ENCODE peak calls at places on chromosomes 6 and 20, in ten cellular contexts. G is mucosa of descending colon; K is activated CD8-positive, alpha-beta T cell treated with anti-CD3 and anti-CD28 coated beads for 36 hours; V is transverse colon; Y is fibroblast of mammary gland; F is BE2C; E is ovary; W is GM12878; N is brain microvascular endothelial cell; O is AG10803. X is an unnamed sample.

GRCh38 chr6:85456782-85457181 is 6.9 kb downstream of the NT5E start:
- DNase-seq in G (no peak), K (no peak), V (no peak), Y (no peak), F (no peak), E (no peak), W (no peak), N (no peak), O (no peak), X (no peak)

GRCh38 chr6:135144678-135145508 is 36.2 kb upstream of the MYB start:
- DNase-seq in G (no peak), K (peak), V (no peak), Y (peak), F (no peak), E (no peak), W (no peak), N (peak), O (peak), X (no peak)

GRCh38 chr6:97405818-97406409 is 122.9 kb upstream of the MMS22L start:
- DNase-seq in G (no peak), K (no peak), V (no peak), Y (no peak), F (no peak), E (no peak), W (no peak), N (no peak), O (no peak), X (no peak)

GRCh38 chr6:127999032-127999431 is 98.2 kb upstream of the THEMIS start:
- DNase-seq in G (no peak), K (no peak), V (no peak), Y (no peak), F (no peak), E (no peak), W (no peak), N (no peak), O (no peak), X (no peak)

GRCh38 chr6:52547647-52548352 is 29.1 kb downstream of the TRAM2 start:
- DNase-seq in G (peak), K (no peak), V (peak), Y (peak), F (peak), E (no peak), W (no peak), N (peak), O (no peak), X (no peak)

GRCh38 chr6:121426686-121427085 is 8.8 kb upstream of the GJA1 start:
- DNase-seq in G (no peak), K (no peak), V (no peak), Y (no peak), F (no peak), E (no peak), W (no peak), N (no peak), O (no peak), X (no peak)

GRCh38 chr20:16530201-16530681 is 43.0 kb downstream of the KIF16B start:
- DNase-seq in G (peak), K (no peak), V (peak), Y (peak), F (no peak), E (no peak), W (no peak), N (peak), O (no peak), X (no peak)

GRCh38 chr6:140833396-140833795 is 1299.3 kb upstream of the GJE1 start:
- DNase-seq in G (no peak), K (no peak), V (no peak), Y (no peak), F (no peak), E (no peak), W (no peak), N (no peak), O (no peak), X (no peak)

GRCh38 chr6:75217203-75217602 is 11.3 kb upstream of the COL12A1 start:
- DNase-seq in G (no peak), K (no peak), V (no peak), Y (peak), F (no peak), E (no peak), W (no peak), N (peak), O (peak), X (no peak)

GRCh38 chr6:125679651-125680050 is 69.8 kb upstream of the HEY2 start:
- DNase-seq in G (no peak), K (no peak), V (no peak), Y (no peak), F (no peak), E (no peak), W (no peak), N (no peak), O (no peak), X (no peak)

GRCh38 chr6:4225207-4225872 is 90.0 kb upstream of the ECI2 start:
- DNase-seq in G (no peak), K (no peak), V (no peak), Y (no peak), F (no peak), E (no peak), W (no peak), N (no peak), O (peak), X (peak)

GRCh38 chr6:128516514-128516898 is 3.9 kb downstream of the PTPRK start:
- DNase-seq in G (no peak), K (no peak), V (no peak), Y (peak), F (peak), E (no peak), W (no peak), N (no peak), O (peak), X (no peak)

GRCh38 chr20:10655723-10656122 is 18.1 kb downstream of the JAG1 start:
- DNase-seq in G (no peak), K (no peak), V (no peak), Y (no peak), F (no peak), E (no peak), W (no peak), N (no peak), O (no peak), X (no peak)

GRCh38 chr20:23407770-23408467 is 13.4 kb downstream of the NAPB start:
- DNase-seq in G (no peak), K (peak), V (no peak), Y (no peak), F (no peak), E (no peak), W (no peak), N (no peak), O (no peak), X (no peak)

GRCh38 chr20:57620274-57620990 is at the start of gene ZBP1:
- DNase-seq in G (peak), K (peak), V (peak), Y (no peak), F (no peak), E (no peak), W (peak), N (no peak), O (no peak), X (no peak)

GRCh38 chr6:49004806-49005205 is 458.2 kb downstream of the MMUT start:
- DNase-seq in G (no peak), K (no peak), V (no peak), Y (no peak), F (no peak), E (no peak), W (no peak), N (no peak), O (no peak), X (no peak)

GRCh38 chr6:31513456-31514165 is 15.2 kb upstream of the MCCD1 start:
- DNase-seq in G (no peak), K (no peak), V (no peak), Y (no peak), F (no peak), E (no peak), W (no peak), N (no peak), O (no peak), X (no peak)

GRCh38 chr20:21509597-21510331 is 4.1 kb downstream of the NKX2-2 start:
- DNase-seq in G (no peak), K (no peak), V (no peak), Y (peak), F (no peak), E (no peak), W (no peak), N (no peak), O (peak), X (no peak)

GRCh38 chr6:144897441-144897921 is 612.3 kb downstream of the UTRN start:
- DNase-seq in G (no peak), K (no peak), V (no peak), Y (peak), F (no peak), E (no peak), W (no peak), N (peak), O (peak), X (no peak)

GRCh38 chr6:114210467-114210866 is 132.4 kb downstream of the HS3ST5 start:
- DNase-seq in G (no peak), K (no peak), V (no peak), Y (no peak), F (no peak), E (no peak), W (no peak), N (no peak), O (no peak), X (no peak)

GRCh38 chr6:148044261-148044731 is 298.3 kb upstream of the SASH1 start:
- DNase-seq in G (no peak), K (no peak), V (no peak), Y (peak), F (no peak), E (no peak), W (no peak), N (peak), O (peak), X (no peak)

GRCh38 chr6:111441678-111442243 is 41.3 kb downstream of the REV3L start:
- DNase-seq in G (no peak), K (no peak), V (no peak), Y (no peak), F (no peak), E (no peak), W (no peak), N (no peak), O (no peak), X (no peak)

GRCh38 chr20:63073051-63073737 is 66.4 kb upstream of the BHLHE23 start:
- DNase-seq in G (peak), K (no peak), V (no peak), Y (no peak), F (peak), E (no peak), W (no peak), N (no peak), O (no peak), X (no peak)

GRCh38 chr6:45880139-45880538 is 135.5 kb downstream of the CLIC5 start:
- DNase-seq in G (no peak), K (no peak), V (no peak), Y (peak), F (no peak), E (no peak), W (no peak), N (no peak), O (peak), X (no peak)
- TF ChIP-seq CTCF in G (no peak), K (no peak), V (no peak), Y (no peak), F (no peak), E (no peak), W (no peak), N (no peak), O (no peak), X (no peak)

GRCh38 chr6:30493643-30494250 is 4.4 kb downstream of the HLA-E start:
- DNase-seq in G (no peak), K (peak), V (no peak), Y (no peak), F (no peak), E (no peak), W (no peak), N (no peak), O (no peak), X (no peak)
- TF ChIP-seq CTCF in G (no peak), K (peak), V (no peak), Y (peak), F (peak), E (no peak), W (peak), N (peak), O (no peak), X (peak)

GRCh38 chr6:37732688-37733087 is 35.0 kb upstream of the MDGA1 start:
- DNase-seq in G (no peak), K (no peak), V (no peak), Y (no peak), F (no peak), E (no peak), W (no peak), N (no peak), O (no peak), X (no peak)
- TF ChIP-seq CTCF in G (no peak), K (no peak), V (no peak), Y (peak), F (peak), E (no peak), W (no peak), N (peak), O (no peak), X (no peak)

DNA sequence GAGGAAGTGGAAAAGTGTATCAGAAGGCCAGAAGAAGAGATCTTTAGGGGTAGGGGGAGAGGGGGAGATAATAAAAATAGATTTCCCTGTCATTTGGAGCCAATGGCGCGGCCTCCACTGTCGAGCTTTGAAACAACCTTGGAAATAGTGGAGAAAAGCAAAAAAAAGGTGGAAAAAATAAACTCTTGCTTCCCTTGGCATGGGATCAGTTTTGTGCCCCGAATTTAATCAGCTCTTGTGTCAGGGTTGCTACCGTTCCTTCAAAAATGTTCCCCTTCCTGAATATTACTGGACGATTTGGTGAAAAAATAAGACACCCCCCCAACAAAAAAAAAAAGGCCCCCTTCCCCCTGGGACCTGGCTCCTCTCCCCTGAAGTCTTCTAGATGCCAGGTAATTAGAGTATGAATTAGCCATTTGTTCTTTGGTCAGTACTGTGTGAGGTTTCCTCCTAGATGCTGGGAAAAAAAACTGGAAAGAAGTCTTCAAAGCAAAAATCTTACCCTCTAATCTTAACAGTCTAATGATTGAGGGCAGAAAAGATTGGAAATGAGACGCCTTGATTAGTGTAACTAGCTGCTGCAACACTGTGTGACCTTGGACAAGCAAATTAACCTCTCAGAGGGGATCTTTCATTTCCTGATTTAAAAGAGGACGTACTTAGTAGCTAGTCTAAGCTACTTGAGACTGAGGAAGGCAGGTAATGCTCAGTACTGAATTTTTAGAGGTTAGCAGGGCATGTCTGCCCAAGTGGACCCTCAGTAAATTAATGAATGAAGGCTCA is 872 bp upstream of the RBM39 start:
- DNase-seq in G (no peak), K (no peak), V (no peak), Y (peak), F (no peak), E (no peak), W (peak), N (no peak), O (no peak), X (no peak)
- TF ChIP-seq CTCF in G (no peak), K (no peak), V (no peak), Y (no peak), F (no peak), E (no peak), W (no peak), N (no peak), O (no peak), X (peak)

DNA sequence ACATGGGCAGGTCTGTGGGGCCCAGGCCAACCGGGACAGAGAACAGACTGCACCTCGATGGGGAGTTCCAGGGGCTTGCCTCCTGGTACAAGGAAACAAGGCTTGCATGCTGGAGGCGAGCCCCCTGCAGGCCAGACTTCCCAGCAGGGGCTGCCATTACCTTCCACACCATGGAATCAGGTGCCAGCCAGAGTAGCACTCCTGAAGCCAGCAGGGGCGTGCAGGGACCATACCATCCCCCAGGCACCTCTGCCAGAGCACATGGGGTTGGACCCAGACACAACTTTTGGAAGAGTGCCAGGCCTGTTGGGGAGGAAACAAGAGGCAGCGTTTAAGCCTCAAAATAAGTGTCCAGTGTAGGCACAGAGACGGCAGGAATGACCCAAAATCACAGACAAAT is 6.5 kb downstream of the DDO start:
- DNase-seq in G (no peak), K (no peak), V (no peak), Y (no peak), F (peak), E (no peak), W (no peak), N (no peak), O (no peak), X (no peak)
- TF ChIP-seq CTCF in G (no peak), K (no peak), V (no peak), Y (no peak), F (peak), E (no peak), W (no peak), N (peak), O (no peak), X (no peak)

DNA sequence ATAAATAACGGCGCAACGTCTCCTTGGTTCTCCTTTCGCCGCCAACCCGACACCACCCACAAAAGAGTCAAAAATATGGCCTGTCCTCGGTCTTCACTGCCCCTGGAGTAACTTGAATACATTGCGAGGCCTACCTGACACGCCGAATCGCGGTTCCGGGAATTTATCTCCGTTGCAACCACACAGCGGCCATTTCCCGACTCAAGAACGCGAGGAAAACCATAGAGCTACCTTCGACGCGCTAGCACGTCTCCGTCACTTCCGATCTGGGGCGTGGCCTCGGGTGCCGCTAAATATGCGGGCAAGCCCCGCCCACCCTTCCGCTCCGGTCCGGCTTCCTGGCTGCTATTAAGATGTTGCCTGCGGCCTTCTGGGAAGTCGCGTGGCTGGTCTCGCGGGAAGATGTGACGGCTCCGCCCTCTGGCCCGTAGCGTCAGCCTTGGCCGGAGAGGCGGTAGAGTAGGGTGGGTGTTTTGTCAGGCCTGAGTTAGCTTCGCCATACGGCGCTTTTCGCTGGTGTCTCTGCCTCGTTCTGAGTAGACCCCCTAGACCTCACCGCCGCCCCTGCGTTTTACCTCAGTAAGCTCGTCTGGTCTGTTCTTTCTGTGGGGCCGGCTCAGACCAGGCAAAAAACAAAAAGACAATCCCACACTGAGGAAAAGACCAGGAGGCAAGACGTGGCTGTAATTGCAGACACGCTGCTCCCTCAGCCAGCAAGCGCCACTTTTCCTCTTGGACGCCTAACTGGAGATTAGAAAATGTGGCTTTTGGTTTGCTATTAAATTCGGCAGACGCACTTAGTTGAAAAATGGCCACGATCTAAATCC is at the start of gene BCLAF1:
- DNase-seq in G (peak), K (peak), V (peak), Y (peak), F (peak), E (peak), W (peak), N (peak), O (peak), X (peak)
- TF ChIP-seq CTCF in G (no peak), K (no peak), V (no peak), Y (no peak), F (no peak), E (no peak), W (no peak), N (no peak), O (no peak), X (no peak)